ENCODE peak calls at places on chromosome 6, in eight cellular contexts. Q, B, N, D, M, U, P and J are unnamed samples. For H3K36me3, the result is how much of the 10 kb centered on the place peaks cover.

GRCh38 chr6:150207931-150208570 is 65.2 kb downstream of the PPP1R14C start:
- DNase-seq in D (no peak), M (peak), P (no peak), Q (peak), U (no peak), B (no peak), N (no peak), J (no peak)

GRCh38 chr6:104835782-104836181 is 23.9 kb downstream of the HACE1 start:
- DNase-seq in Q (no peak), P (no peak), M (no peak), D (no peak), U (no peak), B (no peak), N (no peak), J (no peak)

GRCh38 chr6:26525818-26526217 is 12.3 kb upstream of the HMGN4 start:
- DNase-seq in P (no peak), Q (no peak), U (no peak), B (no peak), D (no peak), M (no peak), N (no peak), J (no peak)

GRCh38 chr6:156595481-156595880 is 181.7 kb upstream of the ARID1B start:
- DNase-seq in Q (peak), U (no peak), P (no peak), N (no peak), B (no peak), D (no peak), M (no peak), J (no peak)

GRCh38 chr6:148177589-148178233 is 164.9 kb upstream of the SASH1 start:
- DNase-seq in U (no peak), M (peak), N (peak), Q (peak), B (peak), P (peak), D (peak), J (peak)

GRCh38 chr6:148602136-148602535 is 144.7 kb upstream of the UST start:
- DNase-seq in Q (no peak), N (no peak), D (no peak), P (no peak), B (no peak), M (no peak), U (no peak), J (no peak)

GRCh38 chr6:101818056-101818455 is 424.5 kb downstream of the GRIK2 start:
- DNase-seq in U (no peak), B (no peak), Q (peak), D (peak), M (no peak), N (no peak), P (no peak), J (no peak)

GRCh38 chr6:30207619-30208295 is 5.4 kb downstream of the TRIM26 start:
- DNase-seq in U (no peak), Q (peak), B (no peak), N (no peak), M (peak), D (peak), P (no peak), J (no peak)

GRCh38 chr6:20932284-20932683 is 398.0 kb downstream of the CDKAL1 start:
- DNase-seq in B (no peak), N (no peak), D (peak), Q (peak), P (no peak), M (no peak), U (no peak), J (no peak)

GRCh38 chr6:136039185-136039584 is 187.7 kb downstream of the PDE7B start:
- DNase-seq in U (no peak), Q (no peak), D (no peak), M (peak), B (no peak), N (no peak), P (no peak), J (no peak)

GRCh38 chr6:168102093-168102985 is 23.3 kb upstream of the FRMD1 start:
- DNase-seq in Q (no peak), D (no peak), M (no peak), P (no peak), U (no peak), N (no peak), B (peak), J (no peak)

GRCh38 chr6:21064716-21065340 is 528.7 kb upstream of the SOX4 start:
- DNase-seq in M (peak), P (no peak), Q (peak), U (no peak), D (no peak), N (no peak), B (no peak), J (no peak)

GRCh38 chr6:89584539-89584938 is 54.0 kb downstream of the LYRM2 start:
- DNase-seq in B (no peak), U (no peak), M (no peak), Q (no peak), D (no peak), N (no peak), P (no peak), J (no peak)

GRCh38 chr6:71258078-71258866 is 30.3 kb upstream of the OGFRL1 start:
- DNase-seq in B (no peak), D (no peak), U (no peak), M (no peak), N (no peak), Q (no peak), P (no peak), J (no peak)

GRCh38 chr6:39476151-39476550 is 153.6 kb upstream of the KCNK16 start:
- DNase-seq in Q (peak), U (no peak), N (no peak), B (no peak), M (no peak), P (no peak), D (no peak), J (no peak)

DNA sequence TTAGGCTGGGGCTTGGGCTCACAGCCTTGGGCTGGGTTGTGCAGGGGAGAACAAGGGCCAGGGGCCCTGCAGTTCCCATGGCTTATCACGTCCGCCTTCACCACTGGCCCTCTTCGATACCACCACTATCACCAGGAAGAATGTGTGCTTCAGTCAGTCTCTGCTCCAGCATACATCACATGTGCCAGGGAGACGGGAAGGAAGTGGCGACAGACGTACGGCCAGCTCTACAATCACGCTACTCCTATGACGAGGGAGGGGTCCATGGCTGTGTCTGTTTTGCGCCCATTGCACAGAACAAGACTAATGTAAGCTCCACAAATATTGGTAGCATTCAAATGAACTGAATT is 72.1 kb downstream of the TRAM2 start:
- DNase-seq in D (no peak), Q (no peak), B (no peak), P (no peak), U (no peak), M (no peak), N (no peak), J (no peak)
- H3K36me3 ChIP-seq in D (under half), Q (half or more), B (under half), P (under half), U (under half), M (under half), N (under half), J (under half)

GRCh38 chr6:7880718-7881107 is 29.9 kb downstream of the TXNDC5 start:
- DNase-seq in D (no peak), N (no peak), B (no peak), P (no peak), M (no peak), U (no peak), Q (no peak), J (no peak)
- H3K36me3 ChIP-seq in D (under half), N (under half), B (under half), P (under half), M (under half), U (half or more), Q (under half), J (under half)

GRCh38 chr6:7215140-7215539 is 97.9 kb downstream of the SSR1 start:
- DNase-seq in P (no peak), D (no peak), Q (peak), U (no peak), N (no peak), M (no peak), B (no peak), J (no peak)

GRCh38 chr6:7214400-7214940 is 98.5 kb downstream of the SSR1 start:
- DNase-seq in Q (no peak), P (no peak), D (no peak), M (no peak), U (no peak), N (no peak), B (no peak), J (no peak)

GRCh38 chr6:7213416-7213815 is 99.6 kb downstream of the SSR1 start:
- DNase-seq in U (no peak), M (no peak), N (no peak), D (no peak), B (no peak), Q (no peak), P (no peak), J (no peak)

GRCh38 chr6:7216941-7217621 is 95.9 kb downstream of the SSR1 start:
- DNase-seq in U (no peak), D (peak), B (peak), M (no peak), P (no peak), N (peak), Q (peak), J (no peak)

DNA sequence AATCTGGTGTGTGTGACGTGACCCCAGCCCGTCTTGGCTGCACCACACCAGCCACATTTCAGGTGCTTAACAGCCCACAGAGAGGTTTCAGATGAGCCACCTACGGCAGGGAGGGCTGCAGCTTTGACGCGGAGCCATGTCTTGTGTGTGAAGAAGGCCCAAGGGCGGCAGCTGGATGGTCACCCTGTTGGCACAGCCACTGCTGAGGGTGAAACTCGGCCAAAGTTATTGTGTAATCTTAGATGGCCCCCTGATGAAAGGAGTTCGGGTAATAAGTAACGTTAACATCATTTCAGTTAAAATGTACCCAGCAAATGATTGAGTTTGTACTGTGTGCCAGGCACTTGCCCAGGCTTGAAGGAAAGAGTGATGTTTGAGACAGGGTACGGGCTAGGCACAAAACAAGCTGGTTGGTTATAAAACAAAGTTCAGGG is 97.2 kb downstream of the SSR1 start:
- DNase-seq in N (no peak), P (no peak), Q (no peak), D (no peak), B (no peak), U (no peak), M (no peak), J (no peak)
- H3K36me3 ChIP-seq in N (under half), P (under half), Q (under half), D (under half), B (under half), U (half or more), M (under half), J (under half)

DNA sequence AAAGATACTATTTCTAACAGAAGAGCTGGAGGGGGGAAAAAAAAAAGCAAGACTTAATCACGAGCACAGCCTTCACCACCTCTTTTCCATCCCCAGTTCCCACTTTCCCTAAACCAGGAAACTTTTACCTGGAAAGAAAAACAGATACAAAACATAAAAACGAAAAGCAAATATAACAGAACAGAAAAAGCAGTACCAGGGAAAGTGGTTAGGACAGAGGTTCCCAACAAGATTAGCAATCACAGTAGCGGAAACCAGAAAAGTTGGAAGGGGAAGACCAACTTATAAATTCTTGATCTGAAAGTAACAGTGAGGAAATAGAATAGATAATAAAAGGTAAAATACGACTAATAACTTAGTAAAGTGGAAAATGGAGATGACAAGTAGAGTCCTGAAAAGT is 1.2 kb downstream of the DDX39B start:
- DNase-seq in M (no peak), D (no peak), N (no peak), P (no peak), B (no peak), Q (no peak), U (no peak), J (no peak)
- H3K36me3 ChIP-seq in M (under half), D (under half), N (under half), P (under half), B (under half), Q (under half), U (under half), J (under half)

DNA sequence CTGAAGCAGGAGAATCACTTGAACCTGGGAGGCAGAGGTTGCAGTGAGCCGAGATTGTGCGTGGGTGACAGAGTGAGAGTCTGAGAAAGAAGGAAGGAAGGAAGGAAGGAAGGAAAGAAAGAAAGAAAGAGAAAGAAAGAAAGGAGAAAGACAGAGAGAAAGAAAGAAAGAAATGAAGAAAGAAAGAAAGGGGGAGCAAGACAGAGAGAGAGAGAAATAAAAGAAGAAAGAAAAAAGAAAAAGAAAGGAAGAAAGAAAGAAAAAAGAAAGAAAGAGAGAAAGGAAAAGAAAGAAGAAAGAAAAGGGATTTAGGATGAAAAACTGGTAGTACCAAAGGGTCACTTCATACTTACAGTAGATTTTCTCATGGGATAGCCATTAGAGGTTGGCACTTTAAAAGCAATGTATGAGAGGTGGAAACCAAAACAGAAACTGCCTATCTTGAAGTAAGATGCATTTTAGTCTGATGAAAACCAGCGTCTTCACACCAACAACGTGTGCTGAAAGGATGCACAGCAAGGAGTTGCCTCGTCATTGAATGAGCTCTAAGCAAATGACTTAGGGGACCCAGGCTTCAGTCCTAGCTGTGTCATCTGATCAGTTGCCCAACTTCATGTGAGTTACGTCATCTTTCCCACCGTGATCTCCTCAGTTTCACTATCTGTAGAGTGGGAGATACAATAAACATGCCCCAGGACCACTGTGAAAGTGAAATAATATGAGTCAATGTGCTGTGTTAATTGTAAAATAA is 133.9 kb upstream of the NEDD9 start:
- DNase-seq in D (no peak), U (peak), P (no peak), N (no peak), M (no peak), B (no peak), Q (no peak), J (no peak)
- H3K36me3 ChIP-seq in D (under half), U (under half), P (under half), N (under half), M (under half), B (under half), Q (under half), J (under half)